ENCODE peak calls at places on chromosomes 5 and 9, in six cellular contexts. V is sigmoid colon, C is IMR-90, X is prostate gland, Q is tibial nerve, W is NB4. H is an unnamed sample.

GRCh38 chr9:101485873-101486692 is 47.6 kb upstream of the RNF20 start:
- DNase-seq in C (peak), V (no peak), Q (no peak), W (no peak), X (peak), H (no peak)

GRCh38 chr5:89668821-89669220 is 740.7 kb downstream of the CETN3 start:
- DNase-seq in C (no peak), V (no peak), X (no peak), Q (no peak), W (no peak), H (no peak)

GRCh38 chr9:3118081-3118480 is 274.2 kb upstream of the PUM3 start:
- DNase-seq in Q (no peak), V (no peak), W (no peak), X (no peak), C (no peak), H (no peak)

GRCh38 chr9:81375461-81376100 is 313.8 kb downstream of the TLE1 start:
- DNase-seq in V (no peak), W (peak), Q (no peak), X (no peak), C (peak), H (no peak)

GRCh38 chr9:36328798-36329411 is 70.7 kb upstream of the GNE start:
- DNase-seq in V (no peak), X (peak), Q (no peak), W (peak), C (peak), H (peak)

GRCh38 chr5:1312993-1313833 is 18.3 kb upstream of the TERT start:
- DNase-seq in V (peak), X (no peak), W (peak), Q (no peak), C (no peak), H (no peak)

GRCh38 chr9:91833096-91833877 is 116.7 kb downstream of the ROR2 start:
- DNase-seq in V (no peak), X (no peak), Q (no peak), W (no peak), C (no peak), H (no peak)

GRCh38 chr5:39498247-39498952 is 73.6 kb upstream of the DAB2 start:
- DNase-seq in X (no peak), C (peak), V (no peak), W (peak), Q (no peak), H (no peak)

GRCh38 chr5:79621056-79621455 is 8.8 kb downstream of the TENT2 start:
- DNase-seq in X (no peak), Q (no peak), W (no peak), C (peak), V (no peak), H (peak)

GRCh38 chr9:81874926-81875325 is 53.3 kb upstream of the SPATA31D4 start:
- DNase-seq in X (no peak), Q (no peak), V (no peak), C (peak), W (no peak), H (no peak)

GRCh38 chr5:148898413-148899075 is 72.1 kb downstream of the ADRB2 start:
- DNase-seq in X (no peak), V (no peak), Q (no peak), C (no peak), W (no peak), H (no peak)

GRCh38 chr5:160269017-160269416 is 39.7 kb downstream of the FABP6 start:
- DNase-seq in C (peak), X (peak), Q (peak), W (peak), V (peak), H (peak)

GRCh38 chr9:109307380-109308240 is 13.2 kb downstream of the EPB41L4B start:
- DNase-seq in V (no peak), C (no peak), Q (no peak), X (no peak), W (no peak), H (no peak)
- TF ChIP-seq POLR2A in V (no peak), C (no peak), Q (no peak), X (no peak), W (no peak), H (no peak)

GRCh38 chr5:65925094-65925600 is 1.2 kb upstream of the ERBIN start:
- DNase-seq in Q (peak), C (peak), W (peak), V (peak), X (peak), H (peak)

GRCh38 chr5:65926893-65927292 is 518 bp downstream of the ERBIN start:
- DNase-seq in Q (no peak), C (no peak), V (no peak), W (peak), X (peak), H (no peak)

GRCh38 chr5:65925601-65926275 is 637 bp upstream of the ERBIN start:
- DNase-seq in Q (peak), X (peak), W (peak), C (peak), V (peak), H (peak)

GRCh38 chr5:65927497-65928340 is 1.3 kb downstream of the ERBIN start:
- DNase-seq in V (no peak), C (peak), Q (no peak), X (peak), W (peak), H (peak)

DNA sequence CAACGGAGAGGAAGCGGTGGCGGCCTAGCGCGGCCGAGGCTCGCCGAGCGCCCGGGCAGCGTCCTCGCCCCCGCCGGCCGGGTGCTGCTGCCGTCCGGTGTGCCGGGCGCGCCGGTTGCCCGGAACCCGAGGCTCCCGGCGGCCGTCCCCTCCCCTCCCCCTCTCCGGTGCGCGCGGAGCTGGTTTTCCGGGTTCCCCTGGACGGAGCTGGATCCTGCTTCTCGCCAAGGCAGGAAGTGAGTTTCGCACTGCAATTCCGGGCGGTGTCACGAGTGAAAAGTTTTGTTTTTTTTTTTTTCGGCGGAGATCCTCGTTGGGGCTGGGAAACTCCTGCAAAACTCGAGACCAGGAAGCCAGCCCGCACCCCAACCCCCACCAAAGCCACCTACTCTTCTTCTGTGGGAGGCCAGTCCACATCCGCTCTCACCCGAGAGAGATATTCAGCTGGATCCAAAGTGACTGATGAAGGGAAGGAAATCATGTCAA is at the start of gene ERBIN:
- DNase-seq in X (peak), Q (peak), W (peak), C (peak), V (peak), H (peak)
- TF ChIP-seq POLR2A in X (peak), Q (peak), W (no peak), C (no peak), V (no peak), H (no peak)

GRCh38 chr9:93205045-93205768 is 21.3 kb downstream of the WNK2 start:
- DNase-seq in C (no peak), W (no peak), Q (no peak), X (peak), V (peak), H (no peak)
- TF ChIP-seq POLR2A in C (no peak), W (no peak), Q (no peak), X (no peak), V (no peak), H (no peak)

GRCh38 chr9:112750767-112751058 is 153 bp downstream of the SNX30 start:
- DNase-seq in V (no peak), C (no peak), W (no peak), Q (no peak), X (peak), H (no peak)

GRCh38 chr9:112751059-112751795 is 667 bp downstream of the SNX30 start:
- DNase-seq in V (peak), X (peak), C (peak), Q (no peak), W (peak), H (peak)

GRCh38 chr9:112748041-112748440 is 2.5 kb upstream of the SNX30 start:
- DNase-seq in X (no peak), V (no peak), W (no peak), C (no peak), Q (no peak), H (no peak)

GRCh38 chr9:112752334-112753110 is 2.0 kb downstream of the SNX30 start:
- DNase-seq in V (no peak), Q (no peak), C (no peak), X (no peak), W (no peak), H (no peak)

DNA sequence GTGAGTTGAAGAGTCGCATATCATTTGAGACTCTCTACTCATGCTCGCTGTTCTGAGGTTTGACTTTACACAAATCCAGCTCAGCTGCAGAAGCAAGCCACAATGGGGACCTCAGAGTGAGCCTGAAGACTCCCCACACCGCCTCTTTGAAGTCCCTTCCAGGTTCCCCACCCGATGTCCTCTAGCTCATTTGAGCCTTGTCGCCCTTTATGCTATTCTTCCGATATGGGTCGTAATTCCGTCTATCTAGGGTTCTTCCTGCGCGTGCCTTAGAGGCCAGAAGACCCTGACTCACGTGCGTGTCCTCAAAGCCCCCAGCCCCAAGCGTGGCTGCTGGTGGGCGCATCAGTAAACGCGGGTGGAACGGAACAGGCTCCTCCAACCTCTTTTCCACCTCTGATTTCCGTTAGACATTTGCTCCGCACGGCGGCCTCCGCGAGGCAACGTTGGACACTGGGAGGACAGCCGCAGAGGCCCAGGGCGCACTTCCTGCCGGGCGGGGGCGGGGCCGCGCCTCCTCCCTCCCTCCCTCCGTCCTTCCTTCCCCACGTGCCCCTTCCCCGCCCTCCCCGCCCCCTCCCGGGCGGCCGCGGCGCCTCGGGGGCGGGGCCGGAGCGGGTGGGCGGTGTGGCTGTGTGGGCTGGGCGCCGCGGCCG is at the start of gene SNX30:
- DNase-seq in W (peak), Q (peak), X (peak), V (peak), C (peak), H (peak)
- TF ChIP-seq POLR2A in W (peak), Q (peak), X (peak), V (peak), C (peak), H (peak)

GRCh38 chr5:74627511-74628120 is 12.9 kb downstream of the ENC1 start:
- DNase-seq in V (no peak), C (no peak), W (no peak), X (no peak), Q (no peak), H (no peak)

GRCh38 chr5:74629326-74629725 is 11.2 kb downstream of the ENC1 start:
- DNase-seq in C (no peak), Q (no peak), W (no peak), X (no peak), V (no peak), H (no peak)

GRCh38 chr5:74632947-74633356 is 7.6 kb downstream of the ENC1 start:
- DNase-seq in Q (no peak), C (peak), X (no peak), W (no peak), V (no peak), H (no peak)

GRCh38 chr5:74631088-74631960 is 9.2 kb downstream of the ENC1 start:
- DNase-seq in Q (no peak), X (no peak), W (peak), V (no peak), C (peak), H (no peak)

GRCh38 chr5:74630387-74631087 is 10.0 kb downstream of the ENC1 start:
- DNase-seq in V (no peak), W (no peak), Q (no peak), X (no peak), C (peak), H (peak)
- TF ChIP-seq POLR2A in V (no peak), W (no peak), Q (no peak), X (no peak), C (no peak), H (no peak)

GRCh38 chr5:72465601-72466563 is 41.3 kb downstream of the ZNF366 start:
- DNase-seq in C (peak), V (no peak), X (no peak), W (peak), Q (no peak), H (no peak)
- TF ChIP-seq POLR2A in C (no peak), V (no peak), X (no peak), W (no peak), Q (no peak), H (no peak)

GRCh38 chr9:89310486-89311345 is at the start of gene CKS2:
- DNase-seq in C (peak), V (peak), W (peak), Q (peak), X (peak), H (peak)
- TF ChIP-seq POLR2A in C (peak), V (peak), W (peak), Q (peak), X (peak), H (peak)

DNA sequence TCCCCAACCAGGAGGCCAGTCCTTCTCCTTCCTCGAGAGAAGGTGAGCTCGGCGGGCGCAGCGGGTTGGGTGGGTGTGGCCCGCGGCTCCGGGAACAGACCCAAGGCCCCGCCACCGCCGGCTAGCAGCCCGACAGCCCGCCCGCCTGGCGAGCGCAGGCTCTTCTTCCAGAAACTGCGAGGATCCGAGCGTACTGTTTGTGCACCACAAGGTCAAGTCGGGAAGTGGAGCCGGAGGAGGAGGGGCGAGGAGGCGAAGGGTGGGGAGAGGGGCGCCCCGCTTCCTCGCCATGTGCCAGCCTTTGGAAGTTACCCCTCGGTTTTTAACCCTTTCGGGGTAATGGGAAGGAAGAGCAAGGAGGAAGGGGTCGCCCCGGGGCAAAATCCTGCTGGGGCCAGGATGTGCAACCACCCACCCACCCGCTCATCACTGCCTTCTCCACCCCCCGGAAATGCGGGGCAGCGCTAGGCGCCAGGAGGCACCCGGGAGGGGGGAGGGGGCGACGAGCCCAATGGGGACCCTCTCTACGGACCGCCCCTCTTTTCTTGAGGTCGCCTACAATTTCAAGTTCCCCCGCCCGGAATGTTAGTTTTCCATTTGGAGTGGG is 1.1 kb upstream of the JADE2 start:
- DNase-seq in W (peak), X (peak), V (peak), Q (peak), C (peak), H (peak)
- TF ChIP-seq POLR2A in W (peak), X (peak), V (peak), Q (peak), C (no peak), H (peak)

GRCh38 chr9:137016436-137016835 is 11.6 kb downstream of the ABCA2 start:
- DNase-seq in Q (no peak), W (no peak), V (no peak), C (no peak), X (no peak), H (no peak)
- TF ChIP-seq POLR2A in Q (no peak), W (no peak), V (no peak), C (no peak), X (no peak), H (no peak)

GRCh38 chr9:136363606-136364368 is at the start of gene DNLZ:
- DNase-seq in V (peak), C (peak), W (peak), Q (peak), X (peak), H (peak)
- TF ChIP-seq POLR2A in V (no peak), C (peak), W (peak), Q (peak), X (no peak), H (peak)

H was measured in H54.